ENCODE peak calls at places on chromosomes 13 and 19, in eight cellular contexts. C is H1, G is stomach, W is transverse colon, Z is upper lobe of left lung, Y is sigmoid colon, R is K562, T is GM12878. A is an unnamed sample.

GRCh38 chr19:35142531-35143230 is 374 bp upstream of the FXYD7 start:
- DNase-seq in Z (peak; percentile 93), T (no peak), Y (no peak), R (peak; percentile 91), G (peak; percentile 64), W (peak; percentile 67), C (no peak), A (no peak)

GRCh38 chr19:40605201-40605971 is 4.2 kb downstream of the LTBP4 start:
- DNase-seq in Z (peak; percentile 94), Y (peak; percentile 86), G (peak; percentile 86), T (peak; percentile 48), C (no peak), W (peak; percentile 93), R (peak; percentile 63), A (no peak)

GRCh38 chr13:41352935-41353801 is 42.1 kb downstream of the NAA16 start:
- DNase-seq in R (peak; percentile 19), W (no peak), Y (no peak), G (no peak), T (peak; percentile 30), Z (no peak), C (no peak), A (no peak)

GRCh38 chr13:114230117-114230516 is 4.6 kb upstream of the CDC16 start:
- DNase-seq in W (no peak), Y (no peak), G (no peak), R (no peak), C (no peak), T (no peak), Z (no peak), A (no peak)

GRCh38 chr13:75585153-75585552 is 35.6 kb downstream of the UCHL3 start:
- DNase-seq in Y (no peak), G (no peak), Z (no peak), R (no peak), C (no peak), W (no peak), T (no peak), A (no peak)

GRCh38 chr13:20528451-20528850 is 2.8 kb upstream of the CRYL1 start:
- DNase-seq in G (no peak), C (no peak), Z (no peak), T (peak; percentile 47), W (no peak), R (no peak), Y (no peak), A (no peak)

GRCh38 chr19:16075430-16076153 is 703 bp upstream of the TPM4 start:
- DNase-seq in Y (peak; percentile 74), W (peak; percentile 33), R (no peak), T (no peak), C (no peak), G (no peak), Z (no peak), A (peak; percentile 61)

GRCh38 chr19:12163841-12164240 is 945 bp downstream of the ZNF136 start:
- DNase-seq in R (peak; percentile 17), W (no peak), C (no peak), G (no peak), Y (no peak), Z (no peak), T (no peak), A (no peak)

GRCh38 chr13:25415196-25415595 is 43.4 kb downstream of the ATP8A2 start:
- DNase-seq in G (no peak), R (no peak), T (no peak), W (no peak), Y (no peak), C (no peak), Z (no peak), A (no peak)

GRCh38 chr19:7582446-7582845 is 13.2 kb upstream of the CAMSAP3 start:
- DNase-seq in G (peak; percentile 35), C (no peak), Z (no peak), T (no peak), W (no peak), Y (no peak), R (no peak), A (no peak)

GRCh38 chr19:45475537-45476348 is 7.9 kb downstream of the FOSB start:
- DNase-seq in W (no peak), Z (no peak), C (no peak), G (no peak), R (no peak), T (no peak), Y (no peak), A (no peak)

GRCh38 chr19:291561-292280 is 518 bp upstream of the PLPP2 start:
- DNase-seq in Z (no peak), G (peak; percentile 48), Y (peak; percentile 59), T (no peak), C (no peak), R (peak; percentile 81), W (peak; percentile 55), A (peak; percentile 70)

GRCh38 chr19:43229315-43229714 is 23.9 kb upstream of the PSG4 start:
- DNase-seq in G (no peak), W (no peak), Y (no peak), C (no peak), R (no peak), Z (no peak), T (no peak), A (no peak)

GRCh38 chr13:76383671-76384461 is 502.3 kb downstream of the KCTD12 start:
- DNase-seq in Z (no peak), Y (peak; percentile 67), W (peak; percentile 7), C (no peak), R (no peak), T (no peak), G (no peak), A (no peak)

GRCh38 chr13:92806215-92806614 is 420.4 kb upstream of the GPC6 start:
- DNase-seq in T (no peak), Z (no peak), C (no peak), W (no peak), G (no peak), Y (no peak), R (no peak), A (no peak)

GRCh38 chr13:70339738-70340137 is 231.5 kb upstream of the KLHL1 start:
- DNase-seq in Y (no peak), Z (no peak), W (no peak), C (peak; percentile 19), G (peak; percentile 28), R (no peak), T (no peak), A (no peak)

GRCh38 chr19:17321655-17322489 is 12.5 kb downstream of the DDA1 start:
- DNase-seq in C (no peak), T (no peak), W (no peak), R (no peak), Y (no peak), G (no peak), Z (peak; percentile 64), A (no peak)
- TF ChIP-seq POLR2A in C (no peak), T (peak; percentile 69), W (no peak), R (no peak), Y (no peak), G (no peak), Z (no peak), A (no peak)

DNA sequence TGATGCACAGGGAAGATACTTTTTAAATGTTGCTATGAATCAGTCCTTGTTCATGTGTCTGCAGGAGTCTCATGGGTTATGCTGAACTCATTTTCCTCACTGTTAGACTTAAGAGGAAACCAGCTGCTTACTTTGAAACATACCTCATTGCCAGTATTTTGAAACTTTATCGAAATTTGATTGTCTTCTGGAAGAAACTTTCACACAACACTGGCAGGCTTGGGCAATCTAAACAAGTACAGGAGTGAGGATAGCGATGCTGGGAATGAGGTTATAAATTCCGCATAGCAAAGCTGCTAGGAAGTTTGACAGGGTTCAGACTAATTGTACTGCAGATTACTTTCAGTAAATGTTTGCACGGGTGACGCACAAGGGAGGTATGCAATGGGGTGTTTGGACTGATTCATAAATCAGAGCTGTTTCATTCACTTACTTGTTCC is 245.7 kb downstream of the DNAJC15 start:
- DNase-seq in C (no peak), W (peak; percentile 62), Y (peak; percentile 84), Z (no peak), R (no peak), G (peak; percentile 70), T (no peak), A (no peak)
- TF ChIP-seq EP300 in C (no peak), W (peak; percentile 95), Y (peak; percentile 93), Z (peak; percentile 53), R (no peak), G (peak; percentile 74), T (no peak), A (peak; percentile 69)

GRCh38 chr13:31049833-31050232 is 111.9 kb downstream of the HSPH1 start:
- DNase-seq in R (no peak), T (no peak), Z (no peak), Y (no peak), W (no peak), G (no peak), C (no peak), A (peak; percentile 41)
- TF ChIP-seq POLR2AphosphoS5 in R (no peak), T (no peak), Z (no peak), Y (no peak), W (no peak), G (no peak), C (no peak), A (no peak)

DNA sequence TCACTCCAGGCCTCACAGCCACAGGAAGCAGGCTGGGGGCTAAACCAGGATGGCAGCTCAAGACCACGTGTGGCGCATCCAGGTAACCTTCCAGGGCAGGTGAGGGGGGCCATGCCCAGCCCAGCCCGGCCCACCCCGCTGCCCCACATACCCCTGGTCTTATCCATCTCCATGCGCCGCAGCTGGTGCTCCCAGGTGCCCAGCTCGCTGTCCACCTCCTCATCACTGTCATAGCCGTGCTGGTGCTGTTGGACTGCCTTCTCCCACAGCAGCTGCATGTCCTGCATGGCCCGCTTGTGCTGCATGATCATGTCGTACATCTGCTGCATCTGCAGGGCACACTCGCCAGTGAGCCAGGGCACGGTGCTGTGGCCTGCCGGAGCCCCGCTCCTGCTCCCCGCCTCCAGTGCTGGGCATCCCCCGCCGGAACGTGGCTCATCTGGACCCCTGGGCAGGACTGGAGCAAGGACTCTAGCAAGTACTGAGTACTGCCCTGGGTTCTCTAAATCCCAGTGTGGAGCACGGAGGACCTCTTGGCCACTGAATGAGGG is 6.0 kb upstream of the TM6SF2 start:
- DNase-seq in G (no peak), T (no peak), W (no peak), C (no peak), R (no peak), Y (no peak), Z (peak; percentile 68), A (no peak)
- TF ChIP-seq POLR2A in G (no peak), T (peak; percentile 21), W (no peak), C (no peak), R (no peak), Y (no peak), Z (no peak), A (no peak)

A was measured in suprapubic skin.